ENCODE peak calls at places on chromosomes 16 and 17, in six cellular contexts. One of them, this sample, is unnamed.

GRCh38 chr17:55783684-55784245 is 32.9 kb downstream of the PCTP start:
- DNase-seq in dorsolateral prefrontal cortex: no peak
- DNase-seq in brain microvascular endothelial cell: no peak
- DNase-seq in HFF-Myc: peak; percentile 27
- DNase-seq in osteoblast: no peak
- DNase-seq in neural crest cell: no peak
- DNase-seq in this sample: no peak

GRCh38 chr16:56807011-56807675 is 57.9 kb upstream of the SLC12A3 start:
- DNase-seq in dorsolateral prefrontal cortex: no peak
- DNase-seq in HFF-Myc: no peak
- DNase-seq in neural crest cell: no peak
- DNase-seq in osteoblast: peak; percentile 65
- DNase-seq in brain microvascular endothelial cell: no peak
- DNase-seq in this sample: no peak

GRCh38 chr17:43570518-43570928 is 24.4 kb upstream of the ETV4 start:
- DNase-seq in HFF-Myc: peak; percentile 51
- DNase-seq in osteoblast: peak; percentile 94
- DNase-seq in brain microvascular endothelial cell: peak; percentile 41
- DNase-seq in dorsolateral prefrontal cortex: no peak
- DNase-seq in neural crest cell: no peak
- DNase-seq in this sample: no peak

GRCh38 chr17:48795444-48796162 is 21.4 kb downstream of the TTLL6 start:
- DNase-seq in osteoblast: peak; percentile 86
- DNase-seq in neural crest cell: no peak
- DNase-seq in HFF-Myc: peak; percentile 21
- DNase-seq in brain microvascular endothelial cell: peak; percentile 41
- DNase-seq in dorsolateral prefrontal cortex: no peak
- DNase-seq in this sample: no peak

GRCh38 chr16:84795338-84796053 is 24.3 kb upstream of the CRISPLD2 start:
- DNase-seq in neural crest cell: no peak
- DNase-seq in HFF-Myc: peak; percentile 69
- DNase-seq in brain microvascular endothelial cell: peak; percentile 96
- DNase-seq in dorsolateral prefrontal cortex: no peak
- DNase-seq in osteoblast: peak; percentile 94
- DNase-seq in this sample: no peak

GRCh38 chr17:78611636-78612035 is 34.4 kb upstream of the DNAH17 start:
- DNase-seq in HFF-Myc: no peak
- DNase-seq in osteoblast: no peak
- DNase-seq in dorsolateral prefrontal cortex: no peak
- DNase-seq in neural crest cell: no peak
- DNase-seq in brain microvascular endothelial cell: no peak
- DNase-seq in this sample: no peak

GRCh38 chr17:66755101-66755943 is 79.6 kb upstream of the CACNG5 start:
- DNase-seq in osteoblast: no peak
- DNase-seq in dorsolateral prefrontal cortex: no peak
- DNase-seq in neural crest cell: no peak
- DNase-seq in brain microvascular endothelial cell: no peak
- DNase-seq in HFF-Myc: no peak
- DNase-seq in this sample: no peak

GRCh38 chr16:69186642-69187386 is at the start of gene SNTB2:
- DNase-seq in dorsolateral prefrontal cortex: peak; percentile 93
- DNase-seq in neural crest cell: peak; percentile 89
- DNase-seq in osteoblast: peak; percentile 98
- DNase-seq in brain microvascular endothelial cell: peak; percentile 77
- DNase-seq in HFF-Myc: no peak
- DNase-seq in this sample: peak; percentile 79

GRCh38 chr17:28324272-28324745 is 5.3 kb downstream of the TMEM97 start:
- DNase-seq in dorsolateral prefrontal cortex: no peak
- DNase-seq in osteoblast: no peak
- DNase-seq in brain microvascular endothelial cell: no peak
- DNase-seq in neural crest cell: no peak
- DNase-seq in HFF-Myc: no peak
- DNase-seq in this sample: no peak

GRCh38 chr16:51159864-51160263 is 8.8 kb upstream of the SALL1 start:
- DNase-seq in brain microvascular endothelial cell: no peak
- DNase-seq in osteoblast: no peak
- DNase-seq in neural crest cell: no peak
- DNase-seq in HFF-Myc: no peak
- DNase-seq in dorsolateral prefrontal cortex: no peak
- DNase-seq in this sample: no peak

GRCh38 chr17:41982026-41982989 is 15.7 kb downstream of the CNP start:
- DNase-seq in dorsolateral prefrontal cortex: peak; percentile 20
- DNase-seq in brain microvascular endothelial cell: no peak
- DNase-seq in osteoblast: no peak
- DNase-seq in neural crest cell: no peak
- DNase-seq in HFF-Myc: no peak
- DNase-seq in this sample: no peak

GRCh38 chr17:33197342-33197741 is 95.8 kb downstream of the ASIC2 start:
- DNase-seq in osteoblast: no peak
- DNase-seq in dorsolateral prefrontal cortex: no peak
- DNase-seq in HFF-Myc: no peak
- DNase-seq in neural crest cell: no peak
- DNase-seq in brain microvascular endothelial cell: no peak
- DNase-seq in this sample: no peak

GRCh38 chr16:30376508-30376907 is 1.9 kb downstream of the MYL11 start:
- DNase-seq in HFF-Myc: no peak
- DNase-seq in neural crest cell: no peak
- DNase-seq in brain microvascular endothelial cell: no peak
- DNase-seq in dorsolateral prefrontal cortex: no peak
- DNase-seq in osteoblast: no peak
- DNase-seq in this sample: no peak

GRCh38 chr17:5769936-5770335 is 185.6 kb upstream of the NLRP1 start:
- DNase-seq in brain microvascular endothelial cell: no peak
- DNase-seq in neural crest cell: peak; percentile 34
- DNase-seq in dorsolateral prefrontal cortex: no peak
- DNase-seq in osteoblast: no peak
- DNase-seq in HFF-Myc: no peak
- DNase-seq in this sample: no peak

GRCh38 chr16:81214745-81215166 is 23.7 kb upstream of the BCO1 start:
- DNase-seq in neural crest cell: no peak
- DNase-seq in osteoblast: no peak
- DNase-seq in HFF-Myc: no peak
- DNase-seq in dorsolateral prefrontal cortex: no peak
- DNase-seq in brain microvascular endothelial cell: peak; percentile 13
- DNase-seq in this sample: no peak

GRCh38 chr17:17780941-17781590 is 55.7 kb downstream of the SREBF1 start:
- DNase-seq in dorsolateral prefrontal cortex: no peak
- DNase-seq in HFF-Myc: peak; percentile 46
- DNase-seq in osteoblast: no peak
- DNase-seq in brain microvascular endothelial cell: peak; percentile 28
- DNase-seq in neural crest cell: peak; percentile 22
- DNase-seq in this sample: no peak

GRCh38 chr16:63050391-63050790 is 1014.2 kb upstream of the CDH8 start:
- DNase-seq in osteoblast: no peak
- DNase-seq in HFF-Myc: no peak
- DNase-seq in neural crest cell: no peak
- DNase-seq in dorsolateral prefrontal cortex: no peak
- DNase-seq in brain microvascular endothelial cell: no peak
- DNase-seq in this sample: no peak

GRCh38 chr17:56891751-56892150 is 22.1 kb downstream of the TRIM25 start:
- DNase-seq in brain microvascular endothelial cell: no peak
- DNase-seq in neural crest cell: no peak
- DNase-seq in dorsolateral prefrontal cortex: no peak
- DNase-seq in osteoblast: no peak
- DNase-seq in HFF-Myc: no peak
- DNase-seq in this sample: peak; percentile 52

GRCh38 chr17:266701-267656 is 85.5 kb upstream of the DOC2B start:
- DNase-seq in dorsolateral prefrontal cortex: peak; percentile 66
- DNase-seq in HFF-Myc: no peak
- DNase-seq in brain microvascular endothelial cell: no peak
- DNase-seq in neural crest cell: no peak
- DNase-seq in osteoblast: peak; percentile 93
- DNase-seq in this sample: no peak

GRCh38 chr17:40158438-40158837 is 18.1 kb downstream of the CASC3 start:
- DNase-seq in dorsolateral prefrontal cortex: no peak
- DNase-seq in HFF-Myc: no peak
- DNase-seq in neural crest cell: no peak
- DNase-seq in brain microvascular endothelial cell: no peak
- DNase-seq in osteoblast: no peak
- DNase-seq in this sample: no peak

GRCh38 chr16:19753815-19754643 is 36.0 kb downstream of the IQCK start:
- DNase-seq in HFF-Myc: no peak
- DNase-seq in dorsolateral prefrontal cortex: no peak
- DNase-seq in brain microvascular endothelial cell: peak; percentile 49
- DNase-seq in osteoblast: peak; percentile 74
- DNase-seq in neural crest cell: no peak
- DNase-seq in this sample: no peak

GRCh38 chr16:88700322-88700635 is 5.9 kb downstream of the RNF166 start:
- DNase-seq in dorsolateral prefrontal cortex: no peak
- DNase-seq in brain microvascular endothelial cell: no peak
- DNase-seq in osteoblast: no peak
- DNase-seq in HFF-Myc: no peak
- DNase-seq in neural crest cell: no peak
- DNase-seq in this sample: no peak

GRCh38 chr17:56665864-56666263 is 72.4 kb downstream of the NOG start:
- DNase-seq in neural crest cell: no peak
- DNase-seq in brain microvascular endothelial cell: no peak
- DNase-seq in HFF-Myc: no peak
- DNase-seq in dorsolateral prefrontal cortex: no peak
- DNase-seq in osteoblast: no peak
- DNase-seq in this sample: no peak

GRCh38 chr17:75191584-75191983 is 8.8 kb upstream of the SUMO2 start:
- DNase-seq in dorsolateral prefrontal cortex: no peak
- DNase-seq in brain microvascular endothelial cell: no peak
- DNase-seq in HFF-Myc: no peak
- DNase-seq in neural crest cell: no peak
- DNase-seq in osteoblast: no peak
- DNase-seq in this sample: no peak

GRCh38 chr16:84700518-84701277 is 898 bp downstream of the USP10 start:
- DNase-seq in dorsolateral prefrontal cortex: peak; percentile 39
- DNase-seq in neural crest cell: no peak
- DNase-seq in brain microvascular endothelial cell: peak; percentile 29
- DNase-seq in HFF-Myc: no peak
- DNase-seq in osteoblast: no peak
- DNase-seq in this sample: no peak

GRCh38 chr17:3551189-3551588 is 6.4 kb downstream of the TRPV3 start:
- DNase-seq in dorsolateral prefrontal cortex: no peak
- DNase-seq in neural crest cell: no peak
- DNase-seq in brain microvascular endothelial cell: no peak
- DNase-seq in osteoblast: peak; percentile 69
- DNase-seq in HFF-Myc: no peak
- DNase-seq in this sample: no peak

GRCh38 chr16:7405166-7405565 is 72.5 kb downstream of the RBFOX1 start:
- DNase-seq in HFF-Myc: no peak
- DNase-seq in neural crest cell: no peak
- DNase-seq in dorsolateral prefrontal cortex: peak; percentile 80
- DNase-seq in brain microvascular endothelial cell: no peak
- DNase-seq in osteoblast: no peak
- DNase-seq in this sample: no peak

GRCh38 chr16:78283668-78284251 is 184.3 kb downstream of the WWOX start:
- DNase-seq in brain microvascular endothelial cell: no peak
- DNase-seq in HFF-Myc: no peak
- DNase-seq in dorsolateral prefrontal cortex: no peak
- DNase-seq in osteoblast: no peak
- DNase-seq in neural crest cell: no peak
- DNase-seq in this sample: no peak

GRCh38 chr17:58344791-58345157 is 7.2 kb downstream of the SUPT4H1 start:
- DNase-seq in neural crest cell: no peak
- DNase-seq in dorsolateral prefrontal cortex: no peak
- DNase-seq in osteoblast: no peak
- DNase-seq in HFF-Myc: no peak
- DNase-seq in brain microvascular endothelial cell: no peak
- DNase-seq in this sample: peak; percentile 51
- TF ChIP-seq CTCF in neural crest cell: no peak
- TF ChIP-seq CTCF in dorsolateral prefrontal cortex: no peak
- TF ChIP-seq CTCF in osteoblast: no peak
- TF ChIP-seq CTCF in HFF-Myc: no peak
- TF ChIP-seq CTCF in brain microvascular endothelial cell: no peak
- TF ChIP-seq CTCF in this sample: peak; percentile 43

GRCh38 chr17:8791248-8791909 is 7.8 kb downstream of the MFSD6L start:
- DNase-seq in brain microvascular endothelial cell: no peak
- DNase-seq in neural crest cell: no peak
- DNase-seq in dorsolateral prefrontal cortex: no peak
- DNase-seq in HFF-Myc: no peak
- DNase-seq in osteoblast: no peak
- DNase-seq in this sample: no peak
- TF ChIP-seq CTCF in brain microvascular endothelial cell: peak; percentile 26
- TF ChIP-seq CTCF in neural crest cell: peak; percentile 57
- TF ChIP-seq CTCF in dorsolateral prefrontal cortex: no peak
- TF ChIP-seq CTCF in HFF-Myc: no peak
- TF ChIP-seq CTCF in osteoblast: no peak
- TF ChIP-seq CTCF in this sample: no peak

DNA sequence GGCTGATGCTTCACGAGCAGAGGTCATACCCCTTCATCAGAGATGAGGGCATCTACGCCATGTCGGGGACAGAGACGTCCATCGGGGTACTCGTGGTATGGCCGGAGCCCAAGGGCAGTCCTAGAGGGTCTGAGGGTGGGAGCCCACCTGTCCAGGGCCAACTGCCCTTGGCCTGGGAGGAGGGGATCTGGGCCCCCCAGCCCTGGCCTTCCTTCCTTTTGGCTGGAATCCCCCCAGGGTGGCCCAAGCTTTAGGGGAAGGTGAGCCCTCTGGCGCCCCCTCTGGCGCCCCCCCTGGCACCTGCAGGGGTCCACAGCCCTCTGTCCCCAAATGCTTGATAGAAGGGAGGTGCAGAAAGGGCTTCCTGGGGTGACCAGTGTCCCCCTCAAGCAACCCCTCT is 69.3 kb downstream of the SCNN1B start:
- DNase-seq in dorsolateral prefrontal cortex: no peak
- DNase-seq in osteoblast: peak; percentile 18
- DNase-seq in brain microvascular endothelial cell: no peak
- DNase-seq in HFF-Myc: no peak
- DNase-seq in neural crest cell: no peak
- DNase-seq in this sample: no peak
- TF ChIP-seq CTCF in dorsolateral prefrontal cortex: no peak
- TF ChIP-seq CTCF in osteoblast: no peak
- TF ChIP-seq CTCF in brain microvascular endothelial cell: no peak
- TF ChIP-seq CTCF in HFF-Myc: peak; percentile 12
- TF ChIP-seq CTCF in neural crest cell: no peak
- TF ChIP-seq CTCF in this sample: no peak

DNA sequence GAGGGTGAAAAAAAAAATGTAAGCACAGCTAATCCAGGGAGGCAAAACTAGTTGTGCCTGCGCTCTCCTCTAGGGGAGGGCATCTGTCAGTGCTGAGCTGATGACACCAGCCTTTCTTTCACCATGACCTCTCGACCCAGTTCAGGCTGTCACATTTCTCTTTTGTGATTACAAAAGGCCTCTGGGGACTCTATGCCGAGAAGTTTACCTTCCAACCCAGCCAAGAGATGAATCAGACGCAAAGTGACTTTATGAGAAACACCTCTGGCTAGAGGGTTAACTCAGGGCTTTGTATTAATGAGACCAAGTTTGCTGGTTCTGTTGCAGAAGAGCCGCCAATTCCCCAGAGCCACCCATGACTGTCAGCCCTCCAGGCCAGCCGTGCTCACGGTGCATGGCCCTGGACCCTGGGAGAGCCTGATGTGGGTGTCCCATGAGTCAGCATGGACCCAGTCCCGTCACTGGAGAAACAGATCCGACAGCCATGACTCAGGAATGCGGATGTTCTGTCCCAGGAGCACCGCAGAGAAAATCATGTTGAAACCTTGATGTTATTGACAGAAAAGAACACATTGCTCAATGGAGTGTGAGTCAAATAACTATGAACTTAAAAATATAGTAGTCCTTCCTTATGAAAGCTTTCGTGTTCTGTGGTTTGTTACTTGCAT is 437.2 kb downstream of the HS3ST3B1 start:
- DNase-seq in neural crest cell: peak; percentile 17
- DNase-seq in osteoblast: peak; percentile 96
- DNase-seq in brain microvascular endothelial cell: peak; percentile 99
- DNase-seq in HFF-Myc: peak; percentile 38
- DNase-seq in dorsolateral prefrontal cortex: no peak
- DNase-seq in this sample: no peak
- TF ChIP-seq CTCF in neural crest cell: peak; percentile 66
- TF ChIP-seq CTCF in osteoblast: peak; percentile 59
- TF ChIP-seq CTCF in brain microvascular endothelial cell: peak; percentile 62
- TF ChIP-seq CTCF in HFF-Myc: peak; percentile 18
- TF ChIP-seq CTCF in dorsolateral prefrontal cortex: no peak
- TF ChIP-seq CTCF in this sample: no peak

GRCh38 chr17:59763861-59764260 is 56.4 kb downstream of the VMP1 start:
- DNase-seq in osteoblast: no peak
- DNase-seq in dorsolateral prefrontal cortex: no peak
- DNase-seq in neural crest cell: no peak
- DNase-seq in brain microvascular endothelial cell: peak; percentile 69
- DNase-seq in HFF-Myc: no peak
- DNase-seq in this sample: no peak
- TF ChIP-seq CTCF in osteoblast: no peak
- TF ChIP-seq CTCF in dorsolateral prefrontal cortex: no peak
- TF ChIP-seq CTCF in neural crest cell: no peak
- TF ChIP-seq CTCF in brain microvascular endothelial cell: no peak
- TF ChIP-seq CTCF in HFF-Myc: no peak
- TF ChIP-seq CTCF in this sample: no peak